ENCODE peak calls at places on chromosomes 1 and 21, in six cellular contexts. One of them, this sample, is unnamed.

GRCh38 chr1:219427989-219428388 is 184.9 kb downstream of the ZC3H11B start:
- DNase-seq in K562: no peak
- DNase-seq in HCT116: no peak
- DNase-seq in SK-N-SH: no peak
- DNase-seq in GM23338: no peak
- DNase-seq in A549: no peak
- DNase-seq in this sample: no peak

GRCh38 chr1:242828828-242829227 is 304.3 kb upstream of the PLD5 start:
- DNase-seq in K562: no peak
- DNase-seq in HCT116: no peak
- DNase-seq in SK-N-SH: no peak
- DNase-seq in GM23338: peak; percentile 55
- DNase-seq in A549: no peak
- DNase-seq in this sample: no peak

GRCh38 chr1:178973671-178974091 is 52.0 kb upstream of the FAM20B start:
- DNase-seq in K562: no peak
- DNase-seq in HCT116: no peak
- DNase-seq in SK-N-SH: no peak
- DNase-seq in GM23338: peak; percentile 26
- DNase-seq in A549: no peak
- DNase-seq in this sample: no peak

GRCh38 chr1:218816999-218817398 is 356.7 kb upstream of the LYPLAL1 start:
- DNase-seq in K562: no peak
- DNase-seq in HCT116: no peak
- DNase-seq in SK-N-SH: no peak
- DNase-seq in GM23338: peak; percentile 24
- DNase-seq in A549: no peak
- DNase-seq in this sample: no peak

GRCh38 chr1:48776400-48777218 is at the start of gene BEND5:
- DNase-seq in K562: no peak
- DNase-seq in HCT116: no peak
- DNase-seq in SK-N-SH: peak; percentile 94
- DNase-seq in GM23338: peak; percentile 87
- DNase-seq in A549: no peak
- DNase-seq in this sample: no peak

GRCh38 chr1:225526878-225527277 is 99.0 kb upstream of the LBR start:
- DNase-seq in K562: no peak
- DNase-seq in HCT116: no peak
- DNase-seq in SK-N-SH: no peak
- DNase-seq in GM23338: no peak
- DNase-seq in A549: no peak
- DNase-seq in this sample: no peak

GRCh38 chr1:208071425-208072031 is 160.6 kb upstream of the CD34 start:
- DNase-seq in K562: no peak
- DNase-seq in HCT116: no peak
- DNase-seq in SK-N-SH: no peak
- DNase-seq in GM23338: no peak
- DNase-seq in A549: no peak
- DNase-seq in this sample: no peak

GRCh38 chr1:63723618-63724017 is 50.2 kb upstream of the ROR1 start:
- DNase-seq in K562: no peak
- DNase-seq in HCT116: no peak
- DNase-seq in SK-N-SH: no peak
- DNase-seq in GM23338: no peak
- DNase-seq in A549: peak; percentile 29
- DNase-seq in this sample: no peak

GRCh38 chr1:19439464-19440171 is 45.7 kb downstream of the CAPZB start:
- DNase-seq in K562: peak; percentile 62
- DNase-seq in HCT116: no peak
- DNase-seq in SK-N-SH: peak; percentile 82
- DNase-seq in GM23338: peak; percentile 71
- DNase-seq in A549: peak; percentile 25
- DNase-seq in this sample: no peak

GRCh38 chr1:235920596-235921375 is 54.1 kb upstream of the LYST start:
- DNase-seq in K562: no peak
- DNase-seq in HCT116: no peak
- DNase-seq in SK-N-SH: peak; percentile 53
- DNase-seq in GM23338: no peak
- DNase-seq in A549: no peak
- DNase-seq in this sample: no peak

GRCh38 chr1:223662943-223663342 is 2.6 kb downstream of the CAPN8 start:
- DNase-seq in K562: no peak
- DNase-seq in HCT116: no peak
- DNase-seq in SK-N-SH: no peak
- DNase-seq in GM23338: no peak
- DNase-seq in A549: no peak
- DNase-seq in this sample: peak; percentile 78

GRCh38 chr1:109214695-109215623 is 1.2 kb downstream of the SARS1 start:
- DNase-seq in K562: peak; percentile 47
- DNase-seq in HCT116: peak; percentile 82
- DNase-seq in SK-N-SH: peak; percentile 69
- DNase-seq in GM23338: peak; percentile 59
- DNase-seq in A549: peak; percentile 72
- DNase-seq in this sample: peak; percentile 30

GRCh38 chr1:231626951-231627614 is 493 bp downstream of the DISC1 start:
- DNase-seq in K562: no peak
- DNase-seq in HCT116: no peak
- DNase-seq in SK-N-SH: peak; percentile 66
- DNase-seq in GM23338: peak; percentile 88
- DNase-seq in A549: peak; percentile 19
- DNase-seq in this sample: peak; percentile 86

GRCh38 chr1:36387141-36387949 is 1.6 kb upstream of the STK40 start:
- DNase-seq in K562: no peak
- DNase-seq in HCT116: no peak
- DNase-seq in SK-N-SH: no peak
- DNase-seq in GM23338: no peak
- DNase-seq in A549: no peak
- DNase-seq in this sample: no peak

GRCh38 chr1:94983343-94983742 is 56.4 kb upstream of the CNN3 start:
- DNase-seq in K562: no peak
- DNase-seq in HCT116: no peak
- DNase-seq in SK-N-SH: no peak
- DNase-seq in GM23338: no peak
- DNase-seq in A549: peak; percentile 18
- DNase-seq in this sample: no peak

GRCh38 chr21:34131586-34131985 is 58.2 kb downstream of the MRPS6 start:
- DNase-seq in K562: no peak
- DNase-seq in HCT116: no peak
- DNase-seq in SK-N-SH: no peak
- DNase-seq in GM23338: no peak
- DNase-seq in A549: no peak
- DNase-seq in this sample: no peak

GRCh38 chr1:206041640-206042039 is 11.3 kb upstream of the RHEX start:
- DNase-seq in K562: no peak
- DNase-seq in HCT116: no peak
- DNase-seq in SK-N-SH: peak; percentile 25
- DNase-seq in GM23338: peak; percentile 62
- DNase-seq in A549: no peak
- DNase-seq in this sample: no peak
- TF ChIP-seq REST in K562: no peak
- TF ChIP-seq REST in HCT116: no peak
- TF ChIP-seq REST in SK-N-SH: no peak
- TF ChIP-seq REST in GM23338: no peak
- TF ChIP-seq REST in A549: no peak
- TF ChIP-seq REST in this sample: no peak

GRCh38 chr1:39639333-39640130 is at the start of gene HEYL:
- DNase-seq in K562: peak; percentile 97
- DNase-seq in HCT116: peak; percentile 65
- DNase-seq in SK-N-SH: no peak
- DNase-seq in GM23338: peak; percentile 92
- DNase-seq in A549: peak; percentile 86
- DNase-seq in this sample: peak; percentile 11

GRCh38 chr1:39638965-39639332 is 494 bp downstream of the HEYL start:
- DNase-seq in K562: no peak
- DNase-seq in HCT116: no peak
- DNase-seq in SK-N-SH: no peak
- DNase-seq in GM23338: peak; percentile 28
- DNase-seq in A549: no peak
- DNase-seq in this sample: no peak

GRCh38 chr1:39642796-39643195 is 3.4 kb upstream of the HEYL start:
- DNase-seq in K562: no peak
- DNase-seq in HCT116: no peak
- DNase-seq in SK-N-SH: no peak
- DNase-seq in GM23338: no peak
- DNase-seq in A549: no peak
- DNase-seq in this sample: no peak

GRCh38 chr1:39643705-39644104 is 4.3 kb upstream of the HEYL start:
- DNase-seq in K562: no peak
- DNase-seq in HCT116: no peak
- DNase-seq in SK-N-SH: no peak
- DNase-seq in GM23338: no peak
- DNase-seq in A549: no peak
- DNase-seq in this sample: no peak

DNA sequence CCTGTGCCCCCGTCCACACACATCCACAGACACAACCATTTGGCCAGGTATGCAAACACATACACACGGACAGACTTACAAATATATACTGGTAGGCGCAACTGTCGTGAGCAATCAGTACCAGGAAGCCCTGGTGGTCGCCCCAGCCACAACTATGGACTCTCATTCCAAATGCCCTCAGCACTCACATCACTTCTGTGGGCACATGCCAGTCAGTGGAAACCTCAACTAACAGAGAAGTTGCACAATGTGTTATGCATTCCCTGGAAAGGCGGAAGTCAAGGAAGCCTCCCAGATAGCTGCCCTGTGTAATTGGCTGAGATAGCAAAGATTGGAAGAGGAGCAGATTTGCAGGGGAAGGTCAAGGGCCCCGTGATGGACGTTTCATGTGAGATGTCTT is 1.4 kb upstream of the HEYL start:
- DNase-seq in K562: no peak
- DNase-seq in HCT116: no peak
- DNase-seq in SK-N-SH: no peak
- DNase-seq in GM23338: no peak
- DNase-seq in A549: no peak
- DNase-seq in this sample: no peak
- TF ChIP-seq REST in K562: no peak
- TF ChIP-seq REST in HCT116: no peak
- TF ChIP-seq REST in SK-N-SH: no peak
- TF ChIP-seq REST in GM23338: no peak
- TF ChIP-seq REST in A549: no peak
- TF ChIP-seq REST in this sample: no peak

GRCh38 chr1:13540871-13541270 is 27.1 kb upstream of the LRRC38 start:
- DNase-seq in K562: no peak
- DNase-seq in HCT116: no peak
- DNase-seq in SK-N-SH: no peak
- DNase-seq in GM23338: no peak
- DNase-seq in A549: no peak
- DNase-seq in this sample: no peak
- TF ChIP-seq REST in K562: no peak
- TF ChIP-seq REST in HCT116: no peak
- TF ChIP-seq REST in SK-N-SH: no peak
- TF ChIP-seq REST in GM23338: no peak
- TF ChIP-seq REST in A549: no peak
- TF ChIP-seq REST in this sample: no peak

GRCh38 chr1:107593436-107594209 is 371.4 kb downstream of the VAV3 start:
- DNase-seq in K562: no peak
- DNase-seq in HCT116: no peak
- DNase-seq in SK-N-SH: no peak
- DNase-seq in GM23338: no peak
- DNase-seq in A549: no peak
- DNase-seq in this sample: no peak

GRCh38 chr1:107588321-107588720 is 376.7 kb downstream of the VAV3 start:
- DNase-seq in K562: no peak
- DNase-seq in HCT116: no peak
- DNase-seq in SK-N-SH: no peak
- DNase-seq in GM23338: no peak
- DNase-seq in A549: no peak
- DNase-seq in this sample: no peak

GRCh38 chr1:107590087-107590486 is 374.9 kb downstream of the VAV3 start:
- DNase-seq in K562: no peak
- DNase-seq in HCT116: no peak
- DNase-seq in SK-N-SH: no peak
- DNase-seq in GM23338: no peak
- DNase-seq in A549: no peak
- DNase-seq in this sample: no peak

GRCh38 chr1:107594541-107594940 is 370.4 kb downstream of the VAV3 start:
- DNase-seq in K562: no peak
- DNase-seq in HCT116: no peak
- DNase-seq in SK-N-SH: no peak
- DNase-seq in GM23338: no peak
- DNase-seq in A549: no peak
- DNase-seq in this sample: no peak

GRCh38 chr1:107590895-107591622 is 373.9 kb downstream of the VAV3 start:
- DNase-seq in K562: no peak
- DNase-seq in HCT116: no peak
- DNase-seq in SK-N-SH: no peak
- DNase-seq in GM23338: no peak
- DNase-seq in A549: no peak
- DNase-seq in this sample: peak; percentile 5
- TF ChIP-seq REST in K562: no peak
- TF ChIP-seq REST in HCT116: no peak
- TF ChIP-seq REST in SK-N-SH: no peak
- TF ChIP-seq REST in GM23338: no peak
- TF ChIP-seq REST in A549: no peak
- TF ChIP-seq REST in this sample: no peak

GRCh38 chr1:245587435-245588105 is 432.8 kb downstream of the KIF26B start:
- DNase-seq in K562: no peak
- DNase-seq in HCT116: no peak
- DNase-seq in SK-N-SH: peak; percentile 38
- DNase-seq in GM23338: no peak
- DNase-seq in A549: no peak
- DNase-seq in this sample: no peak
- TF ChIP-seq REST in K562: no peak
- TF ChIP-seq REST in HCT116: no peak
- TF ChIP-seq REST in SK-N-SH: no peak
- TF ChIP-seq REST in GM23338: no peak
- TF ChIP-seq REST in A549: no peak
- TF ChIP-seq REST in this sample: no peak

GRCh38 chr1:197424467-197424866 is 156.4 kb downstream of the CRB1 start:
- DNase-seq in K562: no peak
- DNase-seq in HCT116: no peak
- DNase-seq in SK-N-SH: no peak
- DNase-seq in GM23338: no peak
- DNase-seq in A549: no peak
- DNase-seq in this sample: no peak

GRCh38 chr1:197418693-197419092 is 150.6 kb downstream of the CRB1 start:
- DNase-seq in K562: no peak
- DNase-seq in HCT116: no peak
- DNase-seq in SK-N-SH: no peak
- DNase-seq in GM23338: no peak
- DNase-seq in A549: no peak
- DNase-seq in this sample: no peak

GRCh38 chr1:197423006-197423405 is 155.0 kb downstream of the CRB1 start:
- DNase-seq in K562: no peak
- DNase-seq in HCT116: no peak
- DNase-seq in SK-N-SH: no peak
- DNase-seq in GM23338: no peak
- DNase-seq in A549: no peak
- DNase-seq in this sample: no peak
- TF ChIP-seq REST in K562: no peak
- TF ChIP-seq REST in HCT116: no peak
- TF ChIP-seq REST in SK-N-SH: no peak
- TF ChIP-seq REST in GM23338: no peak
- TF ChIP-seq REST in A549: no peak
- TF ChIP-seq REST in this sample: no peak

GRCh38 chr1:168917309-168917708 is 188.3 kb upstream of the DPT start:
- DNase-seq in K562: no peak
- DNase-seq in HCT116: no peak
- DNase-seq in SK-N-SH: no peak
- DNase-seq in GM23338: no peak
- DNase-seq in A549: no peak
- DNase-seq in this sample: no peak
- TF ChIP-seq REST in K562: no peak
- TF ChIP-seq REST in HCT116: no peak
- TF ChIP-seq REST in SK-N-SH: no peak
- TF ChIP-seq REST in GM23338: no peak
- TF ChIP-seq REST in A549: no peak
- TF ChIP-seq REST in this sample: no peak